ENCODE peak calls at places on chromosome 12, in nine cellular contexts. K, B, T, A, C, O, S, G and E are unnamed samples.

GRCh38 chr12:28189774-28190320 is 409 bp upstream of the CCDC91 start:
- DNase-seq in K (no peak), B (no peak), T (no peak), A (no peak), C (no peak), O (peak), S (peak), G (no peak), E (no peak)

GRCh38 chr12:100295764-100296555 is 29.0 kb downstream of the SCYL2 start:
- DNase-seq in K (no peak), B (no peak), T (no peak), A (no peak), C (no peak), O (no peak), S (no peak), G (no peak), E (peak)

GRCh38 chr12:119613319-119613936 is 19.9 kb downstream of the TMEM233 start:
- DNase-seq in K (peak), B (no peak), T (no peak), A (no peak), C (no peak), O (no peak), S (peak), G (no peak), E (no peak)

GRCh38 chr12:85993746-85994145 is 119.7 kb downstream of the NTS start:
- DNase-seq in K (no peak), B (no peak), T (no peak), A (no peak), C (no peak), O (no peak), S (no peak), G (no peak), E (no peak)

GRCh38 chr12:52066346-52067080 is 3.3 kb upstream of the ATG101 start:
- DNase-seq in K (no peak), B (no peak), T (no peak), A (no peak), C (no peak), O (no peak), S (no peak), G (no peak), E (no peak)

GRCh38 chr12:117559978-117560377 is 198.6 kb upstream of the NOS1 start:
- DNase-seq in K (no peak), B (no peak), T (no peak), A (no peak), C (no peak), O (no peak), S (no peak), G (no peak), E (no peak)

GRCh38 chr12:46154221-46154975 is 114.4 kb downstream of the SLC38A1 start:
- DNase-seq in K (peak), B (no peak), T (no peak), A (no peak), C (no peak), O (no peak), S (no peak), G (no peak), E (peak)

GRCh38 chr12:50222275-50222783 is 55.2 kb upstream of the CERS5 start:
- DNase-seq in K (peak), B (peak), T (no peak), A (no peak), C (no peak), O (peak), S (no peak), G (no peak), E (peak)

GRCh38 chr12:88172844-88173407 is 30.8 kb downstream of the TMTC3 start:
- DNase-seq in K (no peak), B (no peak), T (no peak), A (no peak), C (no peak), O (no peak), S (no peak), G (no peak), E (no peak)

GRCh38 chr12:12357697-12358476 is 1.0 kb downstream of the BORCS5 start:
- DNase-seq in K (no peak), B (peak), T (no peak), A (peak), C (no peak), O (no peak), S (no peak), G (no peak), E (no peak)

GRCh38 chr12:76029982-76030377 is 1.6 kb downstream of the PHLDA1 start:
- DNase-seq in K (peak), B (no peak), T (peak), A (no peak), C (no peak), O (no peak), S (peak), G (no peak), E (peak)

GRCh38 chr12:26906704-26907103 is 31.1 kb downstream of the INTS13 start:
- DNase-seq in K (no peak), B (no peak), T (no peak), A (no peak), C (no peak), O (no peak), S (no peak), G (no peak), E (no peak)

GRCh38 chr12:124686001-124686884 is 118.8 kb upstream of the NCOR2 start:
- DNase-seq in K (no peak), B (no peak), T (no peak), A (no peak), C (no peak), O (no peak), S (no peak), G (no peak), E (peak)

GRCh38 chr12:15996254-15996653 is 85.1 kb downstream of the DERA start:
- DNase-seq in K (peak), B (no peak), T (no peak), A (no peak), C (no peak), O (no peak), S (no peak), G (no peak), E (peak)